ENCODE peak calls at places on chromosomes 3 and 15, in seven cellular contexts. V is kidney, H is mammary epithelial cell, M is GM12865, B is tibial artery, R is LNCaP clone FGC, K is spleen. Z is an unnamed sample.

GRCh38 chr3:89000886-89001285 is 106.5 kb upstream of the EPHA3 start:
- DNase-seq in K (no peak), H (peak; percentile 31), B (no peak), M (no peak), V (no peak), R (no peak), Z (peak; percentile 85)

GRCh38 chr3:78873641-78874040 is 894.2 kb downstream of the ROBO1 start:
- DNase-seq in H (peak; percentile 29), B (no peak), M (no peak), V (no peak), R (no peak), K (no peak), Z (peak; percentile 45)

GRCh38 chr15:29942144-29942543 is 119.9 kb upstream of the TJP1 start:
- DNase-seq in R (no peak), V (no peak), B (no peak), M (no peak), H (no peak), K (no peak), Z (peak; percentile 75)

GRCh38 chr15:68175527-68175926 is 29.6 kb downstream of the CALML4 start:
- DNase-seq in R (no peak), B (no peak), K (no peak), M (no peak), H (no peak), V (no peak), Z (no peak)

GRCh38 chr3:16821053-16821452 is 63.7 kb upstream of the PLCL2 start:
- DNase-seq in M (no peak), K (no peak), H (no peak), V (no peak), R (no peak), B (no peak), Z (no peak)

GRCh38 chr15:52090193-52090592 is 22.4 kb downstream of the BCL2L10 start:
- DNase-seq in K (no peak), M (no peak), R (no peak), B (no peak), V (no peak), H (no peak), Z (no peak)

GRCh38 chr15:29129221-29129620 is 140.4 kb downstream of the NSMCE3 start:
- DNase-seq in H (no peak), K (no peak), B (no peak), V (peak; percentile 15), M (no peak), R (no peak), Z (no peak)

GRCh38 chr3:177150970-177151627 is 46.2 kb downstream of the TBL1XR1 start:
- DNase-seq in K (no peak), M (peak; percentile 77), V (no peak), R (peak; percentile 41), H (peak; percentile 83), B (no peak), Z (peak; percentile 90)

GRCh38 chr3:146536681-146537080 is 7.7 kb downstream of the PLSCR1 start:
- DNase-seq in B (no peak), K (no peak), M (no peak), R (no peak), V (no peak), H (no peak), Z (peak; percentile 56)

DNA sequence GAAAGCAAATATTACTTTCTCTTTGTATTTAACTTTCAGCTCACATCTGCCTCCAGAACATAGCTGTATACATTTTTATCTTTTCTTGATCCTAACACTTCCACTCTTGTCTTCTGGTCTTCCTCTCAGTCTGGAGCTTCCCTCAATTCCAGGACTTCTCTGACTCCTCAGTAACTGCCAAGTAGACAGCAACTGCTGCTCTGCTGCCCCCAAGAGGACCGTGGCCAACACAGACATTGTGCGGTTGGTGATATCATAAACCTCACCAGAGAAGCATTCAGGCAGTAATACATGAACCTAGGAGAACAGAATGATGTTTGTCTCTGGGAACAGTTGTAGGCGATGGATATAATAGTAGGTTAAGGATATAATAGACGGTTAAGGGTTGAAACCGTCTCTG is 45.2 kb upstream of the FGF12 start:
- DNase-seq in H (peak; percentile 27), R (peak; percentile 22), B (no peak), V (no peak), K (no peak), M (peak; percentile 26), Z (peak; percentile 38)
- TF ChIP-seq CTCF in H (peak; percentile 66), R (peak; percentile 96), B (no peak), V (peak; percentile 44), K (no peak), M (peak; percentile 35), Z (peak; percentile 59)

GRCh38 chr3:5545719-5546118 is 358.2 kb downstream of the EDEM1 start:
- DNase-seq in R (no peak), H (no peak), M (no peak), B (no peak), V (no peak), K (no peak), Z (no peak)

GRCh38 chr3:5540532-5540931 is 353.0 kb downstream of the EDEM1 start:
- DNase-seq in K (no peak), M (no peak), V (no peak), R (no peak), H (no peak), B (no peak), Z (no peak)

GRCh38 chr3:5543047-5543446 is 355.5 kb downstream of the EDEM1 start:
- DNase-seq in H (no peak), R (no peak), V (no peak), K (no peak), B (no peak), M (no peak), Z (no peak)

DNA sequence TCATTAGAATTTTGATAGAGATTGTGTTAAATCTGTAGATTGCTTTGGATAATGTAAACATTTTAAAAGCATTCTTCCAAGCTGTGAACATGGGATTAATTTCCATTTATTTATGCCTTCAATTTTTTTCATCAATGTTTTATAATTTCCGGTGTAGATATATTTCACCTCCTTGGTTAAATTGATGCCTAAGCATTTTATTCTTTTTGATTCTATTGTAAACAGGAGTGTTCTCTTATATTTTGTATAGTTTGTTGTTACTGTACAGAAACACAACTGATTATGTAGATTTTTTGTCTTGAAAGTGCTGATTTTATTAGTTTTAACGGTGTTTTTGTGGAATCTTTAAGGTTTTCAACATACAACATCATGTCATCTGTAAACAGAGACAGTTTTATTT is 355.0 kb downstream of the EDEM1 start:
- DNase-seq in M (no peak), K (no peak), B (no peak), R (no peak), H (no peak), V (no peak), Z (no peak)
- TF ChIP-seq CTCF in M (no peak), K (no peak), B (no peak), R (no peak), H (no peak), V (no peak), Z (no peak)

GRCh38 chr3:99119312-99119810 is 217.9 kb upstream of the DCBLD2 start:
- DNase-seq in V (no peak), M (no peak), B (no peak), R (no peak), H (peak; percentile 32), K (no peak), Z (peak; percentile 23)

GRCh38 chr3:99118381-99118780 is 216.9 kb upstream of the DCBLD2 start:
- DNase-seq in M (no peak), V (no peak), B (no peak), H (no peak), R (no peak), K (no peak), Z (no peak)

GRCh38 chr3:99111235-99111634 is 209.7 kb upstream of the DCBLD2 start:
- DNase-seq in K (no peak), B (no peak), H (peak; percentile 79), M (peak; percentile 44), V (no peak), R (no peak), Z (peak; percentile 26)

GRCh38 chr3:99114565-99115291 is 213.2 kb upstream of the DCBLD2 start:
- DNase-seq in V (no peak), R (no peak), K (no peak), M (peak; percentile 54), B (no peak), H (peak; percentile 60), Z (peak; percentile 88)
- TF ChIP-seq CTCF in V (no peak), R (peak; percentile 72), K (no peak), M (peak; percentile 73), B (no peak), H (peak; percentile 96), Z (peak; percentile 99)

DNA sequence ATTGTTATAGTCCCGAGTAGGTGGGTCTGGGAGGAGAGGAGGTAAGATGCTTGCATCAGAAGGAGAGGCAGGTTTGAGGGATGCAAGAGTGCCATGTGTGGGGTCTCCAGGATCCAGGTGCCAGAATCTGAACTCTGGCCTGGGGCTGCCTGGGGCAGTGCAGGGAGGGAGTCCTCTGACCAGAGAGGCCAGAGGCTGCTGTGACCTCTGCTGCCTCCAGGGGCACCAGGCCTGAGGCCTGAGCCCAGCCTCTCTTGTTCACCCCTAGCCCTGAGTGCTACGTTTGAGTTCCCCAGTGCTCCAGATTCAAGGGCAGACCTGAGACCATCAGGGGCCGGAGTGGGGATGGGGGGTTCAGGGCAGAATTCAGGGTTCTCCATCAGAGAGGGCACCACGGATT is 7.4 kb downstream of the SLC38A3 start:
- DNase-seq in R (no peak), B (no peak), H (no peak), V (no peak), M (no peak), K (no peak), Z (no peak)
- TF ChIP-seq CTCF in R (no peak), B (no peak), H (no peak), V (no peak), M (peak; percentile 19), K (no peak), Z (no peak)